ENCODE peak calls at places on chromosomes 3 and 15, in four cellular contexts. S is GM13976, O is fibroblast of lung, Y is suprapubic skin. G is an unnamed sample.

GRCh38 chr3:42118762-42119361 is 27.7 kb downstream of the TRAK1 start:
- DNase-seq in O (peak; percentile 30), S (peak; percentile 86), Y (peak; percentile 54), G (no peak)

GRCh38 chr3:126511291-126511690 is 6.3 kb downstream of the UROC1 start:
- DNase-seq in O (no peak), Y (no peak), S (no peak), G (peak; percentile 27)

GRCh38 chr15:78671626-78672211 is 30.7 kb upstream of the CHRNB4 start:
- DNase-seq in S (no peak), O (no peak), Y (no peak), G (no peak)

GRCh38 chr3:191066669-191067068 is 132.4 kb upstream of the OSTN start:
- DNase-seq in S (no peak), O (peak; percentile 79), Y (no peak), G (no peak)

GRCh38 chr3:148042663-148043445 is 633.7 kb downstream of the ZIC1 start:
- DNase-seq in O (peak; percentile 79), S (no peak), Y (no peak), G (no peak)

GRCh38 chr3:182491571-182491970 is 301.7 kb upstream of the ATP11B start:
- DNase-seq in O (no peak), Y (no peak), S (no peak), G (no peak)

GRCh38 chr3:55544219-55544618 is 57.1 kb upstream of the WNT5A start:
- DNase-seq in O (no peak), Y (no peak), S (no peak), G (no peak)

GRCh38 chr15:101675796-101676582 is 23.8 kb upstream of the TM2D3 start:
- DNase-seq in S (peak; percentile 50), Y (no peak), O (peak; percentile 77), G (no peak)

GRCh38 chr3:143793971-143794370 is 54.3 kb downstream of the SLC9A9 start:
- DNase-seq in O (no peak), Y (no peak), S (no peak), G (no peak)

GRCh38 chr3:100769693-100770092 is 60.4 kb downstream of the TFG start:
- DNase-seq in O (no peak), S (no peak), Y (no peak), G (no peak)

GRCh38 chr3:141383555-141384129 is 15.3 kb downstream of the ZBTB38 start:
- DNase-seq in O (peak; percentile 59), S (no peak), Y (no peak), G (no peak)

GRCh38 chr15:39850436-39850835 is 67.8 kb upstream of the FSIP1 start:
- DNase-seq in Y (no peak), S (no peak), O (no peak), G (no peak)

GRCh38 chr3:149970716-149971402 is at the start of gene PFN2:
- DNase-seq in Y (no peak), S (peak; percentile 69), O (peak; percentile 83), G (peak; percentile 87)

GRCh38 chr3:3200632-3201212 is 21.2 kb upstream of the CRBN start:
- DNase-seq in O (peak; percentile 67), S (peak; percentile 24), Y (no peak), G (no peak)

GRCh38 chr15:34055868-34056595 is 17.0 kb upstream of the AVEN start:
- DNase-seq in S (no peak), Y (no peak), O (peak; percentile 95), G (no peak)

GRCh38 chr3:134660046-134660441 is 9.2 kb upstream of the KY start:
- DNase-seq in S (no peak), O (no peak), Y (peak; percentile 53), G (no peak)

GRCh38 chr3:51961607-51962569 is 5.4 kb downstream of the PCBP4 start:
- DNase-seq in O (no peak), S (no peak), Y (no peak), G (no peak)

GRCh38 chr3:162141232-162141631 is 644.6 kb downstream of the OTOL1 start:
- DNase-seq in S (no peak), Y (no peak), O (peak; percentile 78), G (no peak)

GRCh38 chr15:72535911-72536310 is 61.8 kb downstream of the ARIH1 start:
- DNase-seq in S (no peak), Y (no peak), O (no peak), G (no peak)

GRCh38 chr15:57797608-57798267 is 91.2 kb downstream of the POLR2M start:
- DNase-seq in Y (no peak), S (no peak), O (no peak), G (no peak)

GRCh38 chr3:67094167-67094566 is 96.1 kb downstream of the KBTBD8 start:
- DNase-seq in O (no peak), S (no peak), Y (no peak), G (no peak)

GRCh38 chr15:38378162-38378560 is 75.8 kb upstream of the FAM98B start:
- DNase-seq in S (no peak), Y (peak; percentile 81), O (peak; percentile 27), G (no peak)

GRCh38 chr3:57592306-57592705 is 4.8 kb downstream of the ARF4 start:
- DNase-seq in S (no peak), Y (no peak), O (no peak), G (no peak)

GRCh38 chr3:111668912-111669488 is 73.9 kb upstream of the ZBED2 start:
- DNase-seq in S (peak; percentile 31), Y (no peak), O (peak; percentile 73), G (no peak)

GRCh38 chr3:182292586-182292985 is 500.7 kb upstream of the ATP11B start:
- DNase-seq in Y (no peak), O (peak; percentile 16), S (no peak), G (no peak)

GRCh38 chr15:20386198-20386597 is 155.4 kb downstream of the GOLGA6L6 start:
- DNase-seq in O (no peak), S (no peak), Y (no peak), G (peak; percentile 65)

GRCh38 chr3:16407365-16407764 is 106.1 kb downstream of the RFTN1 start:
- DNase-seq in O (no peak), S (no peak), Y (no peak), G (no peak)

GRCh38 chr3:14839236-14839635 is 20.5 kb downstream of the FGD5 start:
- DNase-seq in Y (no peak), O (no peak), S (no peak), G (no peak)

GRCh38 chr3:179272385-179272784 is 21.5 kb upstream of the KCNMB3 start:
- DNase-seq in O (no peak), S (no peak), Y (no peak), G (no peak)

GRCh38 chr3:143092191-143092590 is 27.4 kb upstream of the CHST2 start:
- DNase-seq in S (no peak), O (no peak), Y (no peak), G (no peak)

GRCh38 chr15:39704684-39705083 is 78.0 kb downstream of the FSIP1 start:
- DNase-seq in S (no peak), Y (no peak), O (peak; percentile 54), G (no peak)

GRCh38 chr3:38247366-38248035 is 18.1 kb upstream of the SLC22A13 start:
- DNase-seq in O (peak; percentile 94), S (no peak), Y (no peak), G (no peak)

GRCh38 chr15:38853608-38854007 is 289.0 kb upstream of the RASGRP1 start:
- DNase-seq in O (no peak), S (no peak), Y (no peak), G (no peak)

GRCh38 chr15:59751552-59752413 is 62.7 kb upstream of the BNIP2 start:
- DNase-seq in S (no peak), O (no peak), Y (no peak), G (no peak)

GRCh38 chr3:147237991-147238390 is 168.4 kb downstream of the ZIC4 start:
- DNase-seq in S (no peak), O (no peak), Y (no peak), G (no peak)

GRCh38 chr3:150130404-150131100 is 159.9 kb upstream of the PFN2 start:
- DNase-seq in Y (no peak), S (no peak), O (no peak), G (no peak)

GRCh38 chr3:49295489-49296058 is 18.5 kb upstream of the C3orf62 start:
- DNase-seq in S (peak; percentile 54), O (peak; percentile 20), Y (no peak), G (no peak)

GRCh38 chr15:52660192-52660591 is 19.0 kb downstream of the ATOSA start:
- DNase-seq in O (no peak), S (no peak), Y (no peak), G (no peak)

GRCh38 chr3:195102609-195103467 is 168.1 kb downstream of the XXYLT1 start:
- DNase-seq in O (peak; percentile 95), Y (no peak), S (no peak), G (peak; percentile 40)

GRCh38 chr15:69513450-69513849 is 60.8 kb downstream of the RPLP1 start:
- DNase-seq in Y (no peak), S (no peak), O (no peak), G (no peak)
- TF ChIP-seq CTCF in Y (no peak), S (no peak), O (no peak), G (no peak)

GRCh38 chr15:35437157-35437556 is 108.8 kb downstream of the DPH6 start:
- DNase-seq in O (peak; percentile 27), S (no peak), Y (no peak), G (no peak)
- TF ChIP-seq CTCF in O (peak; percentile 5), S (no peak), Y (no peak), G (peak; percentile 58)

GRCh38 chr15:43204016-43204901 is 16.6 kb downstream of the EPB42 start:
- DNase-seq in S (peak; percentile 71), O (peak; percentile 65), Y (no peak), G (no peak)
- TF ChIP-seq CTCF in S (peak; percentile 77), O (peak; percentile 49), Y (peak; percentile 59), G (peak; percentile 82)

GRCh38 chr3:172094621-172095557 is 55.5 kb downstream of the FNDC3B start:
- DNase-seq in S (peak; percentile 31), Y (no peak), O (peak; percentile 49), G (no peak)
- TF ChIP-seq CTCF in S (no peak), Y (no peak), O (no peak), G (no peak)

GRCh38 chr3:72995337-72995736 is 1.3 kb upstream of the PPP4R2 start:
- DNase-seq in S (no peak), Y (no peak), O (no peak), G (no peak)

GRCh38 chr3:72991522-72991921 is 5.1 kb upstream of the PPP4R2 start:
- DNase-seq in Y (no peak), S (no peak), O (no peak), G (no peak)

GRCh38 chr3:72990701-72991395 is 5.8 kb upstream of the PPP4R2 start:
- DNase-seq in O (no peak), S (no peak), Y (no peak), G (no peak)

GRCh38 chr3:72996121-72996472 is 514 bp upstream of the PPP4R2 start:
- DNase-seq in S (no peak), O (no peak), Y (no peak), G (no peak)

DNA sequence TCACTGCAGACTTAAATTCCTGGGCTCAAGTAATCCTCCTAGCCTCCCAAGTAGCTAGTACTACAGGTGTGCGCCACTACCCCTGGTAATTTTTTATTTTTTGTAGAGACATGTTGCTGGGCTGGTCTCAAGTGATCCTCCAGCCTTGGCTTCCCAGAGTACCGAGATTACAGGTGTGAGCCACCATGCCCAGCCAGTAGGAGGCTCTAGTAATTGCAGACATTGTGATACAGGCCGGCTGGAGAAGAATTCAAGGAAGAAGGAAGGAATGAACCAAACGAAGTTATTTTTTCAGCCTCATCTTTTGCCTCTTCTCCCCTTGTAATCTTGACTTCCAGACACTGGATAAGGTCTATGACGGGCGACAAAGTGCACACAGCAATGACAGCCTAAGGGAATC is 3.2 kb upstream of the PPP4R2 start:
- DNase-seq in O (no peak), Y (no peak), S (no peak), G (no peak)
- TF ChIP-seq CTCF in O (no peak), Y (no peak), S (no peak), G (no peak)